ENCODE peak calls at places on chromosomes 4 and X, in four cellular contexts. One of them, this sample, is unnamed.

GRCh38 chr4:109294006-109294405 is 8.5 kb downstream of the COL25A1 start:
- DNase-seq in HepG2: peak
- DNase-seq in HEK293T: peak
- DNase-seq in K562: peak
- DNase-seq in this sample: peak

GRCh38 chrX:13996650-13997049 is 33.0 kb downstream of the GEMIN8 start:
- DNase-seq in HepG2: no peak
- DNase-seq in HEK293T: no peak
- DNase-seq in K562: no peak
- DNase-seq in this sample: no peak

GRCh38 chrX:115518113-115518512 is 42.9 kb upstream of the PLS3 start:
- DNase-seq in HepG2: no peak
- DNase-seq in HEK293T: no peak
- DNase-seq in K562: no peak
- DNase-seq in this sample: no peak

GRCh38 chr4:2615821-2616220 is 79.4 kb downstream of the FAM193A start:
- DNase-seq in HepG2: no peak
- DNase-seq in HEK293T: no peak
- DNase-seq in K562: no peak
- DNase-seq in this sample: no peak

GRCh38 chr4:163693211-163693610 is 198.7 kb downstream of the TMA16 start:
- DNase-seq in HepG2: no peak
- DNase-seq in HEK293T: no peak
- DNase-seq in K562: no peak
- DNase-seq in this sample: no peak

GRCh38 chr4:43716721-43717395 is 731.8 kb downstream of the KCTD8 start:
- DNase-seq in HepG2: no peak
- DNase-seq in HEK293T: no peak
- DNase-seq in K562: no peak
- DNase-seq in this sample: no peak

GRCh38 chr4:25402521-25402920 is 25.5 kb downstream of the ANAPC4 start:
- DNase-seq in HepG2: no peak
- DNase-seq in HEK293T: no peak
- DNase-seq in K562: no peak
- DNase-seq in this sample: no peak

GRCh38 chr4:18536420-18536819 is 514.9 kb upstream of the LCORL start:
- DNase-seq in HepG2: peak
- DNase-seq in HEK293T: no peak
- DNase-seq in K562: no peak
- DNase-seq in this sample: peak

GRCh38 chrX:2627272-2627867 is 63.7 kb upstream of the CD99 start:
- DNase-seq in HepG2: peak
- DNase-seq in HEK293T: peak
- DNase-seq in K562: peak
- DNase-seq in this sample: peak

GRCh38 chrX:69630147-69630546 is 14.2 kb downstream of the EDA start:
- DNase-seq in HepG2: no peak
- DNase-seq in HEK293T: no peak
- DNase-seq in K562: no peak
- DNase-seq in this sample: no peak

GRCh38 chrX:8204169-8204935 is 33.3 kb upstream of the VCX2 start:
- DNase-seq in HepG2: no peak
- DNase-seq in HEK293T: no peak
- DNase-seq in K562: no peak
- DNase-seq in this sample: no peak

GRCh38 chrX:13169688-13170087 is 125.3 kb upstream of the FAM9C start:
- DNase-seq in HepG2: no peak
- DNase-seq in HEK293T: no peak
- DNase-seq in K562: no peak
- DNase-seq in this sample: no peak

GRCh38 chr4:15482346-15482745 is 12.7 kb downstream of the CC2D2A start:
- DNase-seq in HepG2: no peak
- DNase-seq in HEK293T: no peak
- DNase-seq in K562: no peak
- DNase-seq in this sample: no peak

GRCh38 chrX:53440631-53441517 is 6.7 kb upstream of the HSD17B10 start:
- DNase-seq in HepG2: peak
- DNase-seq in HEK293T: no peak
- DNase-seq in K562: no peak
- DNase-seq in this sample: no peak
- TF ChIP-seq ELF4 in HepG2: no peak
- TF ChIP-seq ELF4 in HEK293T: no peak
- TF ChIP-seq ELF4 in K562: no peak
- TF ChIP-seq ELF4 in this sample: no peak

DNA sequence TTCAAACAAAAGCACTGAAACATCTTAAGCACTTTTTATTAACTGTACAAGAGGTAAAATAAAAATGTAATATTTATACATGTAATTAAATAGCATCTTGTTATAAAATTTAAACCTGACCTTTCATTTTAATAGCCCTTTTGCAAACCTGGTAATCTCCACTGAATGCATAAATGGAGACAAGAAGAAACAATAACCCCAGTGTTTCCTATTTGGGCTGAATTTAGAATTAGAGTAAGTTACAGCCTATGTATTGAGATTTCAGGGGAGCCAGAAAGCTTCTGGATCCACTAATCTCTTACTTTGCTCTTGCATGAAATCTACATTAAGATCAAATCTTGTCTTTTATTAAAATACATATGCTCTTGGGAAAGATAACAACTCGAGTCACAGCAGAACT is 261.8 kb downstream of the ADGRL3 start:
- DNase-seq in HepG2: no peak
- DNase-seq in HEK293T: no peak
- DNase-seq in K562: no peak
- DNase-seq in this sample: no peak
- TF ChIP-seq ELF4 in HepG2: no peak
- TF ChIP-seq ELF4 in HEK293T: no peak
- TF ChIP-seq ELF4 in K562: no peak
- TF ChIP-seq ELF4 in this sample: no peak

DNA sequence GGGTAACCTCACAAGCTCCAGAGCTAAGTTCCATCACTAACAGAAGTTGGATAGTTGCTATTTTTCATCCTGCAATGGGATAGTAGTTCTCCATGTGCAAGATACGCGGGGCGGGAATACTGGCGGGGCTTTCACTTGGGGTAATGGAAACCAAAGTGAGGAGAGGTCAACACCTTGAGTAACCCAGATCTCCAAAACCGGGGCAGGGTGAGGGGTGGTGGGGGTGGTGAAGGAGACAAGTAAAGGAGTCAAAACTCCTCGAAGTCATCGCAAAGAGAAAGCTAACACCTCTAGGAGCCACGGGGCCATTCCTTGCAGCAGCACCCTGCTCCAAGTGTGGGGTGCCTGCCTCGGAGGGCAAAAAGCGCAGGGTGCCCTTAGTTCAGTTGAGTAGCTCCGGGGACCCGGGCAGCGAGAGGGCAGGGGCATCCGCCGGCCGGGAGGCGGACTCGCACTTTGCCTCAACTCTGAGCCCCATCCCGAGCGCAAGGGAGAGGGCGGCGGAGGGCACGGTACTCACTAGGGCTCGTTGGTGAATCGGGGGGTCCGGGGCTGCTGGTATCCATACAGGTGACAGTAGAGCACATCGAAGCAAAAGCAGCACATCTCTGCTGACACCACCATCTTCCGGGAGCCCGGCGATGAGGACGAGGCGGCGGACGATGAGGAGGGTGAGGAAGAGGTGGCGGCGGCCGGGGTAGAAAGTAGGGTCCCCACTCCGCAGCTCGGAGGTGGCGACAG is 636 bp downstream of the AMMECR1 start:
- DNase-seq in HepG2: no peak
- DNase-seq in HEK293T: peak
- DNase-seq in K562: peak
- DNase-seq in this sample: peak
- TF ChIP-seq ELF4 in HepG2: no peak
- TF ChIP-seq ELF4 in HEK293T: no peak
- TF ChIP-seq ELF4 in K562: no peak
- TF ChIP-seq ELF4 in this sample: no peak

GRCh38 chr4:47235721-47236120 is 204.4 kb downstream of the GABRB1 start:
- DNase-seq in HepG2: no peak
- DNase-seq in HEK293T: no peak
- DNase-seq in K562: no peak
- DNase-seq in this sample: no peak
- TF ChIP-seq ELF4 in HepG2: no peak
- TF ChIP-seq ELF4 in HEK293T: no peak
- TF ChIP-seq ELF4 in K562: no peak
- TF ChIP-seq ELF4 in this sample: no peak

GRCh38 chr4:173264245-173264959 is 69.8 kb downstream of the HMGB2 start:
- DNase-seq in HepG2: no peak
- DNase-seq in HEK293T: no peak
- DNase-seq in K562: peak
- DNase-seq in this sample: no peak
- TF ChIP-seq ELF4 in HepG2: no peak
- TF ChIP-seq ELF4 in HEK293T: no peak
- TF ChIP-seq ELF4 in K562: no peak
- TF ChIP-seq ELF4 in this sample: no peak

GRCh38 chrX:150842198-150842553 is 56.3 kb downstream of the CD99L2 start:
- DNase-seq in HepG2: no peak
- DNase-seq in HEK293T: no peak
- DNase-seq in K562: no peak
- DNase-seq in this sample: no peak

GRCh38 chrX:150837845-150838244 is 60.6 kb downstream of the CD99L2 start:
- DNase-seq in HepG2: peak
- DNase-seq in HEK293T: no peak
- DNase-seq in K562: no peak
- DNase-seq in this sample: no peak

GRCh38 chrX:150844016-150844415 is 54.5 kb downstream of the CD99L2 start:
- DNase-seq in HepG2: no peak
- DNase-seq in HEK293T: no peak
- DNase-seq in K562: no peak
- DNase-seq in this sample: no peak

GRCh38 chrX:150845091-150845490 is 53.4 kb downstream of the CD99L2 start:
- DNase-seq in HepG2: no peak
- DNase-seq in HEK293T: no peak
- DNase-seq in K562: no peak
- DNase-seq in this sample: no peak

GRCh38 chrX:150841466-150842197 is 56.8 kb downstream of the CD99L2 start:
- DNase-seq in HepG2: no peak
- DNase-seq in HEK293T: no peak
- DNase-seq in K562: no peak
- DNase-seq in this sample: no peak
- TF ChIP-seq ELF4 in HepG2: no peak
- TF ChIP-seq ELF4 in HEK293T: no peak
- TF ChIP-seq ELF4 in K562: no peak
- TF ChIP-seq ELF4 in this sample: no peak

GRCh38 chrX:45715787-45716186 is 515.1 kb upstream of the DIPK2B start:
- DNase-seq in HepG2: no peak
- DNase-seq in HEK293T: no peak
- DNase-seq in K562: no peak
- DNase-seq in this sample: no peak

GRCh38 chrX:45711231-45711630 is 510.6 kb upstream of the DIPK2B start:
- DNase-seq in HepG2: no peak
- DNase-seq in HEK293T: no peak
- DNase-seq in K562: no peak
- DNase-seq in this sample: no peak

GRCh38 chrX:45716747-45717146 is 516.1 kb upstream of the DIPK2B start:
- DNase-seq in HepG2: no peak
- DNase-seq in HEK293T: no peak
- DNase-seq in K562: no peak
- DNase-seq in this sample: no peak

GRCh38 chrX:45712067-45712466 is 511.4 kb upstream of the DIPK2B start:
- DNase-seq in HepG2: no peak
- DNase-seq in HEK293T: no peak
- DNase-seq in K562: no peak
- DNase-seq in this sample: no peak

GRCh38 chrX:45714864-45715263 is 514.2 kb upstream of the DIPK2B start:
- DNase-seq in HepG2: no peak
- DNase-seq in HEK293T: no peak
- DNase-seq in K562: no peak
- DNase-seq in this sample: no peak
- TF ChIP-seq ELF4 in HepG2: no peak
- TF ChIP-seq ELF4 in HEK293T: no peak
- TF ChIP-seq ELF4 in K562: no peak
- TF ChIP-seq ELF4 in this sample: no peak

This sample was measured in WTC11.